ENCODE peak calls at places on chromosomes 13 and 19, in nine cellular contexts. F is cardiac fibroblast, D is heart right ventricle, I is dorsolateral prefrontal cortex, K is HFFc6, J is adrenal gland, C is AG04450, H is prostate gland, N is osteocyte. T is an unnamed sample.

GRCh38 chr13:106630162-106630561 is 62.2 kb upstream of the ARGLU1 start:
- DNase-seq in F (no peak), D (no peak), I (no peak), K (no peak), J (no peak), C (no peak), H (no peak), N (no peak), T (no peak)

GRCh38 chr13:74168263-74168675 is 34.1 kb upstream of the KLF12 start:
- DNase-seq in F (no peak), D (no peak), I (no peak), K (no peak), J (no peak), C (no peak), H (no peak), N (no peak), T (no peak)

GRCh38 chr19:14342809-14343208 is 38.4 kb upstream of the ADGRE5 start:
- DNase-seq in F (no peak), D (no peak), I (no peak), K (no peak), J (no peak), C (no peak), H (no peak), N (no peak), T (no peak)

GRCh38 chr19:18809149-18809978 is 18.3 kb upstream of the COMP start:
- DNase-seq in F (peak; percentile 92), D (peak; percentile 49), I (no peak), K (peak; percentile 76), J (peak; percentile 70), C (peak; percentile 38), H (peak; percentile 75), N (no peak), T (peak; percentile 93)

GRCh38 chr19:49403404-49404187 is 15.5 kb downstream of the KASH5 start:
- DNase-seq in F (no peak), D (no peak), I (no peak), K (no peak), J (no peak), C (no peak), H (no peak), N (no peak), T (no peak)

GRCh38 chr13:52701728-52702480 is 37.7 kb downstream of the CNMD start:
- DNase-seq in F (no peak), D (no peak), I (no peak), K (no peak), J (no peak), C (no peak), H (no peak), N (no peak), T (no peak)

GRCh38 chr19:1133471-1133929 is 29.7 kb downstream of the GPX4 start:
- DNase-seq in F (no peak), D (no peak), I (no peak), K (no peak), J (peak; percentile 55), C (no peak), H (no peak), N (no peak), T (no peak)

GRCh38 chr13:105363747-105364177 is 1171.7 kb downstream of the EFNB2 start:
- DNase-seq in F (no peak), D (no peak), I (no peak), K (no peak), J (no peak), C (no peak), H (no peak), N (no peak), T (no peak)

GRCh38 chr19:51440846-51441409 is 17.3 kb downstream of the SIGLEC8 start:
- DNase-seq in F (no peak), D (no peak), I (no peak), K (peak; percentile 5), J (no peak), C (no peak), H (no peak), N (no peak), T (peak; percentile 70)

GRCh38 chr19:772730-773436 is 22.0 kb downstream of the MISP start:
- DNase-seq in F (no peak), D (no peak), I (no peak), K (no peak), J (no peak), C (no peak), H (no peak), N (no peak), T (no peak)

GRCh38 chr13:110561335-110562033 is at the start of gene RAB20:
- DNase-seq in F (peak; percentile 92), D (peak; percentile 90), I (peak; percentile 48), K (peak; percentile 48), J (peak; percentile 92), C (peak; percentile 44), H (peak; percentile 93), N (peak; percentile 90), T (peak; percentile 95)

GRCh38 chr19:1907563-1908363 is 2.6 kb downstream of the ADAT3 start:
- DNase-seq in F (no peak), D (no peak), I (no peak), K (no peak), J (peak; percentile 63), C (no peak), H (no peak), N (no peak), T (no peak)

GRCh38 chr19:57830071-57830602 is at the start of gene ZNF587B:
- DNase-seq in F (peak; percentile 90), D (peak; percentile 78), I (peak; percentile 58), K (no peak), J (peak; percentile 49), C (peak; percentile 27), H (peak; percentile 35), N (peak; percentile 91), T (peak; percentile 75)

GRCh38 chr13:110907951-110908898 is 6.6 kb downstream of the ANKRD10 start:
- DNase-seq in F (peak; percentile 49), D (no peak), I (no peak), K (no peak), J (no peak), C (no peak), H (peak; percentile 91), N (no peak), T (no peak)

GRCh38 chr13:108609353-108609752 is 20.1 kb upstream of the MYO16 start:
- DNase-seq in F (peak; percentile 19), D (no peak), I (no peak), K (no peak), J (no peak), C (peak; percentile 6), H (no peak), N (no peak), T (no peak)

GRCh38 chr13:39462456-39462855 is 140.5 kb downstream of the LHFPL6 start:
- DNase-seq in F (peak; percentile 71), D (no peak), I (no peak), K (no peak), J (no peak), C (no peak), H (peak; percentile 26), N (no peak), T (no peak)

GRCh38 chr19:19964416-19964815 is 63.7 kb downstream of the ZNF93 start:
- DNase-seq in F (no peak), D (no peak), I (no peak), K (no peak), J (no peak), C (no peak), H (no peak), N (peak; percentile 81), T (no peak)

GRCh38 chr19:7799640-7800355 is 30.2 kb upstream of the EVI5L start:
- DNase-seq in F (peak; percentile 76), D (peak; percentile 36), I (peak; percentile 69), K (peak; percentile 78), J (peak; percentile 72), C (peak; percentile 55), H (peak; percentile 63), N (no peak), T (peak; percentile 76)

GRCh38 chr13:76820759-76821158 is 65.4 kb downstream of the KCTD12 start:
- DNase-seq in F (peak; percentile 75), D (peak; percentile 40), I (no peak), K (peak; percentile 19), J (peak; percentile 53), C (no peak), H (no peak), N (no peak), T (peak; percentile 84)
- TF ChIP-seq CTCF in F (peak; percentile 37), D (peak; percentile 6), I (no peak), K (no peak), J (no peak), C (no peak), H (no peak), N (no peak), T (no peak)

GRCh38 chr13:81929988-81930387 is 1589.1 kb upstream of the SPRY2 start:
- DNase-seq in F (peak; percentile 1), D (no peak), I (no peak), K (peak; percentile 19), J (no peak), C (no peak), H (no peak), N (no peak), T (no peak)
- TF ChIP-seq CTCF in F (no peak), D (no peak), I (peak; percentile 65), K (peak; percentile 65), J (no peak), C (no peak), H (no peak), N (peak; percentile 71), T (peak; percentile 22)

DNA sequence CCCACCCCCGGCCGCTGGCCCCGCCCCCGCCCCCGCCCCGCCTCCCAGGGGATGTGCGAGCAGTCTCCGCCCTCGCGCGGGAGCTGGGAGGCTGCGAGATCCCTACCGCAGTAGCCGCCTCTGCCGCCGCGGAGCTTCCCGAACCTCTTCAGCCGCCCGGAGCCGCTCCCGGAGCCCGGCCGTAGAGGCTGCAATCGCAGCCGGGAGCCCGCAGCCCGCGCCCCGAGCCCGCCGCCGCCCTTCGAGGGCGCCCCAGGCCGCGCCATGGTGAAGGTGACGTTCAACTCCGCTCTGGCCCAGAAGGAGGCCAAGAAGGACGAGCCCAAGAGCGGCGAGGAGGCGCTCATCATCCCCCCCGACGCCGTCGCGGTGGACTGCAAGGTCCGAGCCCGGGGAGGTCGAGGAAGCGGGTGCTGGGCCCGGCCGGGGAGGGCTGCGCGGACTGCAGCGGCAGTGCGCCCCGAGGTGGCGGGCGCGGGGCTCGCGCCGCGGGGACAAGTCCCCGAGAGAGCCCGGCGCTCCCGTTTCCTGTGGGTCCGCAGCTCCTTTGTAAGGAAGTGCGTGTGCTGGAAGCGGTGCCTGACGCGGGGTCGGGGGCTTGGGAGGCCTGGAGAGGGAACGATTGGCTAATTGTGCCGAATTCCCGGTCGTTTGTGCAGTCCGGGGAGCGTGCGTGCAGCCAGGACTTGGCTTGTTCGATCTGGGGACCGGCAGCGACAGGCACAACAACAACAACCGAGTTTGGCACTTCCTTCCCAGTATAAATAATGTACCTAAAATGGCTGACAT is at the start of gene ITM2B:
- DNase-seq in F (peak; percentile 82), D (peak; percentile 86), I (peak; percentile 83), K (peak; percentile 37), J (peak; percentile 77), C (no peak), H (peak; percentile 81), N (peak; percentile 89), T (peak; percentile 91)
- TF ChIP-seq CTCF in F (peak; percentile 17), D (no peak), I (peak; percentile 41), K (peak; percentile 69), J (no peak), C (peak; percentile 22), H (peak; percentile 53), N (peak; percentile 57), T (peak; percentile 28)

GRCh38 chr13:21603531-21604448 is at the start of gene MICU2:
- DNase-seq in F (peak; percentile 94), D (peak; percentile 95), I (peak; percentile 91), K (peak; percentile 92), J (peak; percentile 95), C (peak; percentile 81), H (peak; percentile 89), N (peak; percentile 97), T (peak; percentile 96)
- TF ChIP-seq CTCF in F (no peak), D (no peak), I (peak; percentile 59), K (peak; percentile 61), J (no peak), C (no peak), H (peak; percentile 64), N (no peak), T (no peak)

T was measured in sigmoid colon.